ENCODE peak calls at places on chromosomes 12 and 14, in five cellular contexts. Z is GM13976; U is CD4-positive, alpha-beta T cell; X is GM23248; M is activated gamma-delta T cell treated with anti-CD3 and anti-CD28 coated beads, Interleukin-2, amount 50 U/mL, for 16 hours. N is an unnamed sample.

GRCh38 chr12:113238309-113238708 is 17.0 kb downstream of the TPCN1 start:
- DNase-seq in X (no peak), U (no peak), M (no peak), Z (no peak), N (no peak)

GRCh38 chr14:50000215-50001145 is 107.6 kb downstream of the ARF6 start:
- DNase-seq in X (peak; percentile 95), U (peak; percentile 75), Z (peak; percentile 60), M (peak; percentile 64), N (peak; percentile 55)

GRCh38 chr14:62947291-62947690 is 98.0 kb downstream of the KCNH5 start:
- DNase-seq in M (no peak), U (no peak), X (no peak), Z (no peak), N (no peak)

GRCh38 chr12:29807125-29807524 is 23.4 kb upstream of the TMTC1 start:
- DNase-seq in X (peak; percentile 13), U (no peak), M (no peak), Z (no peak), N (no peak)

GRCh38 chr14:100671386-100671901 is 55.2 kb upstream of the DLK1 start:
- DNase-seq in M (no peak), Z (no peak), U (no peak), X (no peak), N (no peak)

GRCh38 chr12:132178801-132179401 is 34.6 kb downstream of the NOC4L start:
- DNase-seq in M (no peak), X (no peak), U (peak; percentile 53), Z (no peak), N (no peak)

GRCh38 chr14:72863216-72864006 is 30.5 kb downstream of the DPF3 start:
- DNase-seq in M (no peak), X (peak; percentile 44), U (no peak), Z (no peak), N (peak; percentile 25)

GRCh38 chr14:88327497-88327896 is 4.4 kb upstream of the KCNK10 start:
- DNase-seq in Z (no peak), U (no peak), M (no peak), X (no peak), N (no peak)

GRCh38 chr14:100065942-100066574 is 836 bp downstream of the EVL start:
- DNase-seq in M (peak; percentile 74), U (peak; percentile 74), Z (peak; percentile 60), X (no peak), N (peak; percentile 52)

GRCh38 chr14:35124127-35124526 is 1.8 kb downstream of the PRORP start:
- DNase-seq in Z (no peak), X (no peak), M (no peak), U (no peak), N (no peak)

GRCh38 chr14:95460647-95461478 is 55.6 kb downstream of the SYNE3 start:
- DNase-seq in U (no peak), M (no peak), Z (no peak), X (peak; percentile 94), N (no peak)

GRCh38 chr12:54723653-54724256 is 75.6 kb upstream of the DCD start:
- DNase-seq in M (peak; percentile 8), U (no peak), X (peak; percentile 43), Z (no peak), N (no peak)

GRCh38 chr14:78714722-78715121 is 544.5 kb downstream of the NRXN3 start:
- DNase-seq in U (no peak), Z (no peak), X (no peak), M (no peak), N (no peak)

GRCh38 chr12:73726881-73727280 is 810.8 kb upstream of the ATXN7L3B start:
- DNase-seq in U (no peak), M (no peak), Z (no peak), X (no peak), N (no peak)

GRCh38 chr12:14948672-14949071 is 10.3 kb upstream of the ERP27 start:
- DNase-seq in U (no peak), X (peak; percentile 75), Z (peak; percentile 66), M (peak; percentile 41), N (peak; percentile 70)

N was measured in GM10248.